ENCODE peak calls at places on chromosomes 3 and 15, in nine cellular contexts. F, N, I, P, O, W, Q, S and T are unnamed samples.

GRCh38 chr15:62483817-62484216 is 318.7 kb upstream of the C2CD4B start:
- DNase-seq in F (peak), N (peak), I (no peak), P (no peak), O (no peak), W (peak), Q (no peak), S (no peak), T (no peak)

GRCh38 chr3:101518421-101518871 is 5.4 kb upstream of the SENP7 start:
- DNase-seq in F (no peak), N (no peak), I (peak), P (no peak), O (peak), W (peak), Q (peak), S (no peak), T (no peak)

GRCh38 chr3:115330406-115330805 is 183.3 kb upstream of the ZBTB20 start:
- DNase-seq in F (no peak), N (peak), I (no peak), P (no peak), O (peak), W (peak), Q (no peak), S (no peak), T (peak)

GRCh38 chr3:55180936-55181535 is 253.2 kb upstream of the LRTM1 start:
- DNase-seq in F (no peak), N (peak), I (no peak), P (peak), O (peak), W (no peak), Q (no peak), S (no peak), T (peak)

GRCh38 chr15:48250640-48251076 is 44.6 kb downstream of the SLC12A1 start:
- DNase-seq in F (no peak), N (peak), I (no peak), P (no peak), O (peak), W (peak), Q (peak), S (no peak), T (peak)

GRCh38 chr15:87609474-87609873 is 647.1 kb downstream of the NTRK3 start:
- DNase-seq in F (no peak), N (peak), I (no peak), P (no peak), O (peak), W (peak), Q (no peak), S (no peak), T (peak)

GRCh38 chr15:67050062-67050461 is 15.3 kb upstream of the SMAD3 start:
- DNase-seq in F (no peak), N (peak), I (peak), P (no peak), O (peak), W (peak), Q (no peak), S (no peak), T (no peak)

GRCh38 chr3:62968128-62968527 is 92.9 kb upstream of the CADPS start:
- DNase-seq in F (no peak), N (no peak), I (no peak), P (no peak), O (no peak), W (no peak), Q (no peak), S (no peak), T (no peak)

GRCh38 chr3:162141232-162141631 is 644.6 kb downstream of the OTOL1 start:
- DNase-seq in F (no peak), N (peak), I (no peak), P (no peak), O (no peak), W (peak), Q (no peak), S (no peak), T (peak)

GRCh38 chr3:194136519-194137313 is 768 bp downstream of the HES1 start:
- DNase-seq in F (peak), N (peak), I (peak), P (no peak), O (peak), W (peak), Q (peak), S (peak), T (peak)

GRCh38 chr3:36650271-36650671 is 114.1 kb downstream of the DCLK3 start:
- DNase-seq in F (no peak), N (peak), I (no peak), P (no peak), O (no peak), W (peak), Q (no peak), S (no peak), T (peak)

GRCh38 chr3:125428216-125428830 is 53.2 kb upstream of the ZNF148 start:
- DNase-seq in F (no peak), N (peak), I (no peak), P (no peak), O (no peak), W (no peak), Q (no peak), S (no peak), T (no peak)

GRCh38 chr15:92391640-92392039 is 2.0 kb upstream of the ST8SIA2 start:
- DNase-seq in F (no peak), N (peak), I (peak), P (no peak), O (peak), W (peak), Q (no peak), S (no peak), T (peak)

GRCh38 chr3:131232711-131233267 is 148.8 kb upstream of the NUDT16 start:
- DNase-seq in F (no peak), N (no peak), I (no peak), P (no peak), O (no peak), W (no peak), Q (no peak), S (no peak), T (no peak)
- H3K4me3 ChIP-seq in F (no peak), N (no peak), I (no peak), P (no peak), O (no peak), W (no peak), Q (no peak), S (no peak), T (no peak)

DNA sequence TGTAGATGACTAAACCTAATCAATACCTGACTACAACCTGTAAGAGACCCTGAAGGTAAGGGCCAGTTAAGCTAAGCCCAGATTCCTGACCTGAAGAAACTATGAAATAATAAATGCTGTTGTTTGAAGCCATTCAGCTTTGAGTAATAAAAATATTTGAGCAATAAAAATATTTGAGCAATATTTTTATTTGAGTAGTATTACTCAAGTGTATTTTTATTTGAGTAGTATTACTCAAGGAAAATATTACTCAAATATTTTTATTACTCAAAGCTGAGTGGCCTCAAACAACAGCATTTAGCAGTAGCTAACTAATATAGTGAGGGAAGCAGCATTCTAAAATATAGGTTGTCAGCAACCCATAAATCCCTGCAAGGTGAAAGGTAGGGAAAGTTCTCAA is 143.8 kb upstream of the RARB start:
- DNase-seq in F (no peak), N (no peak), I (no peak), P (no peak), O (no peak), W (no peak), Q (no peak), S (no peak), T (no peak)
- H3K4me3 ChIP-seq in F (no peak), N (no peak), I (no peak), P (no peak), O (no peak), W (no peak), Q (no peak), S (no peak), T (no peak)

GRCh38 chr3:43692085-43692484 is 1.3 kb downstream of the ABHD5 start:
- DNase-seq in F (no peak), N (no peak), I (peak), P (no peak), O (peak), W (no peak), Q (no peak), S (no peak), T (no peak)
- H3K4me3 ChIP-seq in F (peak), N (peak), I (peak), P (peak), O (peak), W (peak), Q (peak), S (peak), T (no peak)

GRCh38 chr3:129184396-129184656 is 630 bp upstream of the CNBP start:
- DNase-seq in F (no peak), N (peak), I (no peak), P (no peak), O (peak), W (no peak), Q (no peak), S (no peak), T (no peak)

GRCh38 chr3:129182390-129183180 is 1.1 kb downstream of the CNBP start:
- DNase-seq in F (no peak), N (peak), I (no peak), P (no peak), O (no peak), W (peak), Q (peak), S (no peak), T (peak)

GRCh38 chr3:129181834-129182233 is 1.9 kb downstream of the CNBP start:
- DNase-seq in F (no peak), N (no peak), I (no peak), P (no peak), O (no peak), W (no peak), Q (no peak), S (no peak), T (no peak)

GRCh38 chr3:129185774-129186173 is 2.1 kb upstream of the CNBP start:
- DNase-seq in F (no peak), N (no peak), I (no peak), P (no peak), O (no peak), W (no peak), Q (no peak), S (no peak), T (no peak)

GRCh38 chr3:129183569-129184395 is at the start of gene CNBP:
- DNase-seq in F (peak), N (peak), I (peak), P (peak), O (peak), W (peak), Q (peak), S (peak), T (peak)
- H3K4me3 ChIP-seq in F (peak), N (peak), I (peak), P (peak), O (peak), W (peak), Q (peak), S (peak), T (peak)

GRCh38 chr15:29970402-29970695 is 112.4 kb upstream of the GOLGA8J start:
- DNase-seq in F (no peak), N (no peak), I (no peak), P (no peak), O (peak), W (no peak), Q (no peak), S (no peak), T (no peak)

GRCh38 chr15:29968099-29968892 is 114.5 kb upstream of the GOLGA8J start:
- DNase-seq in F (no peak), N (no peak), I (no peak), P (peak), O (peak), W (no peak), Q (no peak), S (peak), T (no peak)

GRCh38 chr15:29972051-29972450 is 110.7 kb upstream of the GOLGA8J start:
- DNase-seq in F (no peak), N (no peak), I (no peak), P (no peak), O (no peak), W (no peak), Q (no peak), S (no peak), T (no peak)

GRCh38 chr15:29969587-29970401 is 113.0 kb upstream of the GOLGA8J start:
- DNase-seq in F (no peak), N (no peak), I (no peak), P (no peak), O (no peak), W (no peak), Q (no peak), S (no peak), T (no peak)
- H3K4me3 ChIP-seq in F (no peak), N (no peak), I (no peak), P (peak), O (no peak), W (no peak), Q (no peak), S (no peak), T (no peak)

DNA sequence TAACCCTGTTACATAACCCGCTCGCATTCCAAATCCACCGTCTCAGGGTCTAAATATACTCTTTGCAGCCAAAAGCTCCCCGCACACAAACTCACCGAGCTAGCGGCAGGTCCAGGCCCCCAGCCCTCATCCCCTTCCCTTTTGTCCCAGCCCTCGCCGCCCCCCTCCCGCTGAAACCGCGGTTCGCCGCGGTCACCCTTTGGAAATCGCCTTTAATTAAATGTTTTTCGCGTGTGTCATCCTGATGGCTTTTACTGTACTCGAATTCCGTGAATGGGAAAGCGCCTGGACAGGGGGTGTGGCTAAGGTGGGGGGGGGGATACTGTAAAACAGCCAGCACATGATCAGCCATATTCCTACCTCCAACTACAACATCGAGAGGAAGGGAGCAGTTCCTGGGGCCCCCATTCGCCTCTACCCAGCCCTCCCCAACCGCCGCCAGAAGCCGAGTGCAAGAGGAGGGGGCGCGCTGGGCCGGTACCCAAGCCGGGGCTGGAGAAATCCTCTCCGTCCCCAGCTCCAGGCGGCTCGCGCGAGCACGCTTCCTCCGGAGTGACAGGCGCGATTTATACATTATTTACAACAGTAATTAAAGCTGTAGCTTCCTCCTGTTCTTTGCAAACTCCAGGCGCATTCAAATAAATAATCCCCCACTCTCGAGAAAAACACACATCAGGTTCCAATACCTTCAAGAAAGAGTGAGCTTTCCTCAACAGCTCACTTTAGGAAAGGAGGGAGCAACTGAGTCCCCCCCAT is 1.7 kb downstream of the RORA start:
- DNase-seq in F (peak), N (peak), I (peak), P (peak), O (peak), W (peak), Q (no peak), S (peak), T (peak)
- H3K4me3 ChIP-seq in F (peak), N (peak), I (peak), P (peak), O (peak), W (peak), Q (no peak), S (peak), T (peak)